ENCODE peak calls at places on chromosomes 7 and 10, in five cellular contexts. One of them, this sample, is unnamed.

GRCh38 chr10:58280982-58281752 is 12.2 kb downstream of the CISD1 start:
- DNase-seq in A549: no peak
- DNase-seq in HCT116: no peak
- DNase-seq in choroid plexus epithelial cell: no peak
- DNase-seq in left ventricle myocardium inferior: no peak
- DNase-seq in this sample: no peak

GRCh38 chr7:107387077-107387476 is 82.8 kb upstream of the GPR22 start:
- DNase-seq in A549: no peak
- DNase-seq in HCT116: no peak
- DNase-seq in choroid plexus epithelial cell: peak; percentile 66
- DNase-seq in left ventricle myocardium inferior: peak; percentile 61
- DNase-seq in this sample: peak; percentile 36

GRCh38 chr10:110629680-110630191 is 14.4 kb upstream of the RBM20 start:
- DNase-seq in A549: no peak
- DNase-seq in HCT116: no peak
- DNase-seq in choroid plexus epithelial cell: peak; percentile 82
- DNase-seq in left ventricle myocardium inferior: no peak
- DNase-seq in this sample: no peak

GRCh38 chr10:8691498-8692017 is 637.1 kb downstream of the GATA3 start:
- DNase-seq in A549: no peak
- DNase-seq in HCT116: no peak
- DNase-seq in choroid plexus epithelial cell: no peak
- DNase-seq in left ventricle myocardium inferior: no peak
- DNase-seq in this sample: no peak

GRCh38 chr10:72784551-72785421 is 92.8 kb downstream of the MCU start:
- DNase-seq in A549: no peak
- DNase-seq in HCT116: peak; percentile 21
- DNase-seq in choroid plexus epithelial cell: peak; percentile 83
- DNase-seq in left ventricle myocardium inferior: peak; percentile 40
- DNase-seq in this sample: peak; percentile 80

GRCh38 chr7:33716581-33717477 is 188.5 kb upstream of the BMPER start:
- DNase-seq in A549: peak; percentile 14
- DNase-seq in HCT116: peak; percentile 54
- DNase-seq in choroid plexus epithelial cell: peak; percentile 85
- DNase-seq in left ventricle myocardium inferior: no peak
- DNase-seq in this sample: peak; percentile 36

GRCh38 chr7:131546583-131547111 is 9.8 kb downstream of the PODXL start:
- DNase-seq in A549: no peak
- DNase-seq in HCT116: no peak
- DNase-seq in choroid plexus epithelial cell: no peak
- DNase-seq in left ventricle myocardium inferior: no peak
- DNase-seq in this sample: no peak

GRCh38 chr7:41287559-41288335 is 415.1 kb downstream of the INHBA start:
- DNase-seq in A549: no peak
- DNase-seq in HCT116: no peak
- DNase-seq in choroid plexus epithelial cell: no peak
- DNase-seq in left ventricle myocardium inferior: no peak
- DNase-seq in this sample: no peak

GRCh38 chr10:36254191-36254590 is 612.1 kb upstream of the FZD8 start:
- DNase-seq in A549: no peak
- DNase-seq in HCT116: no peak
- DNase-seq in choroid plexus epithelial cell: peak; percentile 61
- DNase-seq in left ventricle myocardium inferior: peak; percentile 80
- DNase-seq in this sample: no peak

GRCh38 chr10:11205026-11205772 is 187.5 kb downstream of the CELF2 start:
- DNase-seq in A549: no peak
- DNase-seq in HCT116: no peak
- DNase-seq in choroid plexus epithelial cell: no peak
- DNase-seq in left ventricle myocardium inferior: no peak
- DNase-seq in this sample: no peak

GRCh38 chr7:135109976-135110375 is 37.9 kb upstream of the TMEM140 start:
- DNase-seq in A549: no peak
- DNase-seq in HCT116: no peak
- DNase-seq in choroid plexus epithelial cell: no peak
- DNase-seq in left ventricle myocardium inferior: no peak
- DNase-seq in this sample: no peak

GRCh38 chr7:78037603-78038002 is 239.0 kb downstream of the PHTF2 start:
- DNase-seq in A549: no peak
- DNase-seq in HCT116: no peak
- DNase-seq in choroid plexus epithelial cell: peak; percentile 15
- DNase-seq in left ventricle myocardium inferior: no peak
- DNase-seq in this sample: no peak

GRCh38 chr10:110360857-110361474 is 56.2 kb upstream of the SMNDC1 start:
- DNase-seq in A549: no peak
- DNase-seq in HCT116: no peak
- DNase-seq in choroid plexus epithelial cell: no peak
- DNase-seq in left ventricle myocardium inferior: no peak
- DNase-seq in this sample: no peak

GRCh38 chr7:5997210-5997808 is 11.5 kb downstream of the PMS2 start:
- DNase-seq in A549: peak; percentile 63
- DNase-seq in HCT116: no peak
- DNase-seq in choroid plexus epithelial cell: peak; percentile 86
- DNase-seq in left ventricle myocardium inferior: peak; percentile 20
- DNase-seq in this sample: no peak

GRCh38 chr10:58856508-58857240 is 319.8 kb upstream of the PHYHIPL start:
- DNase-seq in A549: peak; percentile 87
- DNase-seq in HCT116: peak; percentile 24
- DNase-seq in choroid plexus epithelial cell: peak; percentile 98
- DNase-seq in left ventricle myocardium inferior: no peak
- DNase-seq in this sample: peak; percentile 68

GRCh38 chr7:41942468-41943097 is 239.7 kb upstream of the INHBA start:
- DNase-seq in A549: no peak
- DNase-seq in HCT116: no peak
- DNase-seq in choroid plexus epithelial cell: peak; percentile 92
- DNase-seq in left ventricle myocardium inferior: no peak
- DNase-seq in this sample: no peak

GRCh38 chr7:43456200-43456599 is 126.7 kb upstream of the STK17A start:
- DNase-seq in A549: no peak
- DNase-seq in HCT116: no peak
- DNase-seq in choroid plexus epithelial cell: no peak
- DNase-seq in left ventricle myocardium inferior: no peak
- DNase-seq in this sample: no peak

GRCh38 chr10:4771554-4772201 is 54.3 kb upstream of the AKR1E2 start:
- DNase-seq in A549: no peak
- DNase-seq in HCT116: no peak
- DNase-seq in choroid plexus epithelial cell: peak; percentile 62
- DNase-seq in left ventricle myocardium inferior: no peak
- DNase-seq in this sample: no peak

GRCh38 chr10:29119374-29119773 is 169.5 kb upstream of the LYZL1 start:
- DNase-seq in A549: no peak
- DNase-seq in HCT116: peak; percentile 29
- DNase-seq in choroid plexus epithelial cell: peak; percentile 39
- DNase-seq in left ventricle myocardium inferior: peak; percentile 19
- DNase-seq in this sample: no peak

GRCh38 chr7:1283941-1284742 is 51.5 kb downstream of the UNCX start:
- DNase-seq in A549: no peak
- DNase-seq in HCT116: no peak
- DNase-seq in choroid plexus epithelial cell: no peak
- DNase-seq in left ventricle myocardium inferior: no peak
- DNase-seq in this sample: no peak

GRCh38 chr7:69953319-69954067 is 355.2 kb downstream of the AUTS2 start:
- DNase-seq in A549: no peak
- DNase-seq in HCT116: no peak
- DNase-seq in choroid plexus epithelial cell: no peak
- DNase-seq in left ventricle myocardium inferior: no peak
- DNase-seq in this sample: no peak

GRCh38 chr7:74092964-74093339 is 9.3 kb downstream of the LIMK1 start:
- DNase-seq in A549: no peak
- DNase-seq in HCT116: no peak
- DNase-seq in choroid plexus epithelial cell: peak; percentile 55
- DNase-seq in left ventricle myocardium inferior: peak; percentile 69
- DNase-seq in this sample: no peak

GRCh38 chr10:43957267-43958070 is 308.8 kb upstream of the ZNF32 start:
- DNase-seq in A549: no peak
- DNase-seq in HCT116: no peak
- DNase-seq in choroid plexus epithelial cell: no peak
- DNase-seq in left ventricle myocardium inferior: no peak
- DNase-seq in this sample: no peak

GRCh38 chr10:95187617-95188016 is 6.4 kb upstream of the ACSM6 start:
- DNase-seq in A549: no peak
- DNase-seq in HCT116: no peak
- DNase-seq in choroid plexus epithelial cell: no peak
- DNase-seq in left ventricle myocardium inferior: no peak
- DNase-seq in this sample: no peak

GRCh38 chr10:95183132-95183450 is 10.9 kb upstream of the ACSM6 start:
- DNase-seq in A549: no peak
- DNase-seq in HCT116: no peak
- DNase-seq in choroid plexus epithelial cell: peak; percentile 26
- DNase-seq in left ventricle myocardium inferior: no peak
- DNase-seq in this sample: no peak

GRCh38 chr10:95183451-95184230 is 10.4 kb upstream of the ACSM6 start:
- DNase-seq in A549: peak; percentile 87
- DNase-seq in HCT116: peak; percentile 73
- DNase-seq in choroid plexus epithelial cell: peak; percentile 81
- DNase-seq in left ventricle myocardium inferior: peak; percentile 88
- DNase-seq in this sample: peak; percentile 43

GRCh38 chr10:95193856-95194431 is at the start of gene ACSM6:
- DNase-seq in A549: no peak
- DNase-seq in HCT116: no peak
- DNase-seq in choroid plexus epithelial cell: no peak
- DNase-seq in left ventricle myocardium inferior: no peak
- DNase-seq in this sample: no peak

DNA sequence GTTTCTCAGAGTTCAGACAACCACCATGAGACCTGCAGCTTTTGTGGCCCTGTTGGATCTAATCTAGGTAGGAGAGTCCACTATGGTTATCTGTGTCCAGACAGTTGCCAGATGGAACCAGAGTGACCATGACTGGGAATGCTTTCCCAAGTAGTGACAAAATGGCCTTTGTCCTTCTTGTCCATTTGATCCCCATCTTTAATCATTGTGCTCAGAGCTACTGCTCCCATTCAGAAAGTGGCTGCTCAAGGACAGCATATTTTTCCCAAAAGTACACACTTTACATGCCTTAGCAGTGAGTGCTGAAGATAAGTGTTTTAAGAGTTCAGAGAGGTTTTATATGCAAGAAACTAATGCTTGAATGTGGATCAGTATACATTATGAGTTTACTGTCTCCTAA is 5.4 kb upstream of the ACSM6 start:
- DNase-seq in A549: no peak
- DNase-seq in HCT116: no peak
- DNase-seq in choroid plexus epithelial cell: no peak
- DNase-seq in left ventricle myocardium inferior: no peak
- DNase-seq in this sample: no peak
- H3K4me3 ChIP-seq in A549: no peak overlapping the region
- H3K4me3 ChIP-seq in HCT116: no peak overlapping the region
- H3K4me3 ChIP-seq in choroid plexus epithelial cell: no peak overlapping the region
- H3K4me3 ChIP-seq in left ventricle myocardium inferior: no peak overlapping the region
- H3K4me3 ChIP-seq in this sample: no peak overlapping the region

GRCh38 chr7:98423043-98423442 is 22.2 kb upstream of the BAIAP2L1 start:
- DNase-seq in A549: peak; percentile 69
- DNase-seq in HCT116: peak; percentile 54
- DNase-seq in choroid plexus epithelial cell: peak; percentile 58
- DNase-seq in left ventricle myocardium inferior: no peak
- DNase-seq in this sample: no peak

GRCh38 chr7:98418271-98418635 is 17.4 kb upstream of the BAIAP2L1 start:
- DNase-seq in A549: peak; percentile 58
- DNase-seq in HCT116: peak; percentile 47
- DNase-seq in choroid plexus epithelial cell: peak; percentile 7
- DNase-seq in left ventricle myocardium inferior: no peak
- DNase-seq in this sample: no peak

GRCh38 chr7:98418636-98419315 is 17.9 kb upstream of the BAIAP2L1 start:
- DNase-seq in A549: peak; percentile 100
- DNase-seq in HCT116: peak; percentile 99
- DNase-seq in choroid plexus epithelial cell: peak; percentile 92
- DNase-seq in left ventricle myocardium inferior: no peak
- DNase-seq in this sample: peak; percentile 76

GRCh38 chr7:98420966-98421612 is 20.2 kb upstream of the BAIAP2L1 start:
- DNase-seq in A549: peak; percentile 92
- DNase-seq in HCT116: peak; percentile 90
- DNase-seq in choroid plexus epithelial cell: peak; percentile 56
- DNase-seq in left ventricle myocardium inferior: peak; percentile 22
- DNase-seq in this sample: no peak
- TF ChIP-seq CTCF in A549: peak; percentile 94
- TF ChIP-seq CTCF in HCT116: peak; percentile 98
- TF ChIP-seq CTCF in choroid plexus epithelial cell: peak; percentile 90
- TF ChIP-seq CTCF in left ventricle myocardium inferior: peak; percentile 83
- TF ChIP-seq CTCF in this sample: peak; percentile 93

GRCh38 chr7:152050547-152050971 is 25.1 kb downstream of the GALNT11 start:
- DNase-seq in A549: no peak
- DNase-seq in HCT116: no peak
- DNase-seq in choroid plexus epithelial cell: peak; percentile 62
- DNase-seq in left ventricle myocardium inferior: no peak
- DNase-seq in this sample: no peak

GRCh38 chr7:152051968-152052367 is 26.5 kb downstream of the GALNT11 start:
- DNase-seq in A549: no peak
- DNase-seq in HCT116: no peak
- DNase-seq in choroid plexus epithelial cell: no peak
- DNase-seq in left ventricle myocardium inferior: no peak
- DNase-seq in this sample: no peak

GRCh38 chr7:152056621-152057274 is 31.3 kb downstream of the GALNT11 start:
- DNase-seq in A549: no peak
- DNase-seq in HCT116: no peak
- DNase-seq in choroid plexus epithelial cell: no peak
- DNase-seq in left ventricle myocardium inferior: no peak
- DNase-seq in this sample: no peak

GRCh38 chr7:152054377-152055230 is 29.1 kb downstream of the GALNT11 start:
- DNase-seq in A549: no peak
- DNase-seq in HCT116: no peak
- DNase-seq in choroid plexus epithelial cell: peak; percentile 83
- DNase-seq in left ventricle myocardium inferior: peak; percentile 31
- DNase-seq in this sample: no peak

DNA sequence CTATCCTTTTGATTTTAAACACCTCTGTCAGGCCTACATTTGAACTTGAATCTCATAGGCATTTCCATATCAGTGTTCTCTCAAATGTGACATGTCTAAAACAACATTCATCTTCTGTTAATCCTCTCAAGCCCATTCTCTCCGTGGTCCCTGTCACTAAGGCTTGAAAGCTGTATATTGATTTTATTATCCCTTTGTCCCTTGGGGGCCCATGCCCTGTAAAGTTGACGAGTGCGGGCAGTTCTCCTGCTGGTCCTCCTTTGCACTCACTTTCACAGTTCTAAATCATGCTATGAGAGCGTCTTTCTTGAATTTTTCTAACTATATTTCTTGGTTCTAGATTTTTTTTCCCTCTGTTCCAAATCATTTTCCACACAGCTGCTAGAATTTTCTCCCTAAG is 27.3 kb downstream of the GALNT11 start:
- DNase-seq in A549: no peak
- DNase-seq in HCT116: no peak
- DNase-seq in choroid plexus epithelial cell: no peak
- DNase-seq in left ventricle myocardium inferior: no peak
- DNase-seq in this sample: no peak
- H3K4me3 ChIP-seq in A549: no peak overlapping the region
- H3K4me3 ChIP-seq in HCT116: no peak overlapping the region
- H3K4me3 ChIP-seq in choroid plexus epithelial cell: no peak overlapping the region
- H3K4me3 ChIP-seq in left ventricle myocardium inferior: no peak overlapping the region
- H3K4me3 ChIP-seq in this sample: no peak overlapping the region

DNA sequence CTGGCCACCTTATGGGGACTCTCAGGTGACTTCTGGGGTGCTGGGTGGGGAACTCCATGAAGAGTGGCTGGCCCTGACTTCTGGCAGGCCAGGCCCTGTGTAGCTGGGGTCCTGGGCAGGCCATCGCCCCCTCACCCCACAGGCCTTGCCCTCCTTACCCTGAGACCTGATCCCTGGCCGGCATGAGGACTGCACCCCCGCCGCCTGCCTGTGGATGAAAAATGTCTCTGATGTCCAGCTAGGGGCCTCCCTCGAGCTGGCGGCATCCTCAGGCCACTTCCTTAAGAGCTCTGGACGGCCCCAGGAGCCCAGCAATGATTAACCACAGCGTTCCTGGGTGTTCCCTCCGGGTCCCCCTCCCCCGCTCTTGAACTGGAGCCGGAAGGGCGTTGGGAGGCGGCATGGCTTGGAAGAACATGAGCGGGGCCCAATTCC is 31.8 kb upstream of the SHH start:
- DNase-seq in A549: peak; percentile 49
- DNase-seq in HCT116: no peak
- DNase-seq in choroid plexus epithelial cell: peak; percentile 18
- DNase-seq in left ventricle myocardium inferior: no peak
- DNase-seq in this sample: no peak
- TF ChIP-seq CTCF in A549: no peak
- TF ChIP-seq CTCF in HCT116: no peak
- TF ChIP-seq CTCF in choroid plexus epithelial cell: peak; percentile 7
- TF ChIP-seq CTCF in left ventricle myocardium inferior: no peak
- TF ChIP-seq CTCF in this sample: no peak

This sample was measured in HFF-Myc.